ENCODE peak calls at places on chromosomes 2 and 18, in five cellular contexts. R is left ventricle myocardium inferior, U is SK-N-SH, C is cardiac muscle cell, T is tibial artery. W is an unnamed sample.
A peak's percentile ranks its signal among the peaks of the same experiment; 100 is the strongest.

GRCh38 chr2:205925373-205926337 is 160.3 kb downstream of the INO80D start:
- DNase-seq in C (peak; percentile 79), U (peak; percentile 88), T (peak; percentile 55), R (peak; percentile 78), W (peak; percentile 88)

GRCh38 chr2:182496596-182496995 is 69.8 kb upstream of the PDE1A start:
- DNase-seq in T (no peak), R (no peak), C (no peak), U (no peak), W (no peak)

GRCh38 chr2:239913632-239914417 is 111.3 kb downstream of the NDUFA10 start:
- DNase-seq in R (no peak), U (no peak), C (no peak), T (no peak), W (no peak)

GRCh38 chr2:66466435-66466834 is 31.5 kb downstream of the MEIS1 start:
- DNase-seq in R (no peak), U (no peak), T (no peak), C (no peak), W (no peak)

GRCh38 chr2:135874966-135875365 is 1.3 kb downstream of the MCM6 start:
- DNase-seq in T (no peak), R (no peak), C (no peak), U (no peak), W (no peak)

GRCh38 chr2:220891405-220891804 is 680.7 kb downstream of the EPHA4 start:
- DNase-seq in U (no peak), T (no peak), R (no peak), C (peak; percentile 35), W (peak; percentile 16)

GRCh38 chr2:109063326-109063670 is 65.7 kb upstream of the SH3RF3 start:
- DNase-seq in C (no peak), R (no peak), U (no peak), T (no peak), W (no peak)

GRCh38 chr2:121664086-121664485 is 14.8 kb upstream of the CLASP1 start:
- DNase-seq in T (no peak), R (no peak), C (no peak), U (no peak), W (no peak)

GRCh38 chr2:172094319-172095145 is 8.2 kb downstream of the DLX2 start:
- DNase-seq in R (no peak), T (no peak), U (peak; percentile 69), C (no peak), W (peak; percentile 29)

GRCh38 chr2:109510136-109511028 is 103.4 kb downstream of the SEPTIN10 start:
- DNase-seq in C (peak; percentile 81), R (peak; percentile 80), U (peak; percentile 87), T (peak; percentile 87), W (peak; percentile 80)

GRCh38 chr2:234823196-234823876 is 128.5 kb upstream of the SH3BP4 start:
- DNase-seq in U (no peak), T (peak; percentile 54), C (no peak), R (no peak), W (no peak)

GRCh38 chr2:132804045-132804444 is 134.0 kb upstream of the LYPD1 start:
- DNase-seq in T (no peak), U (no peak), C (peak; percentile 24), R (no peak), W (no peak)

GRCh38 chr2:113124984-113125855 is 2.2 kb upstream of the IL1RN start:
- DNase-seq in C (no peak), U (no peak), R (no peak), T (no peak), W (no peak)

GRCh38 chr18:50819027-50819726 is 639 bp downstream of the MRO start:
- DNase-seq in C (peak; percentile 65), R (peak; percentile 33), T (peak; percentile 21), U (peak; percentile 48), W (peak; percentile 54)

GRCh38 chr2:232292395-232293154 is 86.0 kb upstream of the ALPP start:
- DNase-seq in C (peak; percentile 70), U (peak; percentile 25), R (peak; percentile 36), T (peak; percentile 40), W (peak; percentile 38)

GRCh38 chr2:127763776-127764175 is 47.2 kb downstream of the WDR33 start:
- DNase-seq in R (no peak), T (no peak), U (no peak), C (peak; percentile 16), W (no peak)

GRCh38 chr2:239890347-239890746 is 134.8 kb downstream of the NDUFA10 start:
- DNase-seq in T (no peak), R (no peak), U (no peak), C (peak; percentile 10), W (no peak)

GRCh38 chr2:239273280-239274234 is 127.3 kb downstream of the HDAC4 start:
- DNase-seq in R (no peak), U (no peak), C (no peak), T (peak; percentile 13), W (no peak)

GRCh38 chr2:237689569-237690131 is 62.3 kb downstream of the LRRFIP1 start:
- DNase-seq in U (no peak), C (no peak), T (peak; percentile 78), R (no peak), W (no peak)

GRCh38 chr2:10933700-10934225 is 22.0 kb downstream of the KCNF1 start:
- DNase-seq in C (no peak), R (no peak), T (no peak), U (no peak), W (no peak)

GRCh38 chr18:36295214-36295613 is 2.3 kb upstream of the FHOD3 start:
- DNase-seq in U (no peak), R (no peak), C (no peak), T (no peak), W (no peak)
- H3K27me3 ChIP-seq in U (peaks cover 6% of the 10 kb centered on the region), R (peaks cover 38% of the 10 kb centered on the region), C (peaks cover 5% of the 10 kb centered on the region), T (no peaks in the 10 kb centered on the region), W (no peaks in the 10 kb centered on the region)

GRCh38 chr2:140696449-140696848 is 1434.4 kb downstream of the LRP1B start:
- DNase-seq in C (no peak), T (no peak), R (no peak), U (no peak), W (peak; percentile 33)
- TF ChIP-seq CTCF in C (no peak), T (no peak), R (no peak), U (no peak), W (peak; percentile 47)

GRCh38 chr18:5626130-5626880 is 82.5 kb upstream of the EPB41L3 start:
- DNase-seq in C (no peak), T (no peak), R (no peak), U (no peak), W (no peak)
- H3K27me3 ChIP-seq in C (no peaks in the 10 kb centered on the region), T (no peaks in the 10 kb centered on the region), R (peaks cover 72% of the 10 kb centered on the region), U (peaks cover 47% of the 10 kb centered on the region), W (peaks cover 1% of the 10 kb centered on the region)

DNA sequence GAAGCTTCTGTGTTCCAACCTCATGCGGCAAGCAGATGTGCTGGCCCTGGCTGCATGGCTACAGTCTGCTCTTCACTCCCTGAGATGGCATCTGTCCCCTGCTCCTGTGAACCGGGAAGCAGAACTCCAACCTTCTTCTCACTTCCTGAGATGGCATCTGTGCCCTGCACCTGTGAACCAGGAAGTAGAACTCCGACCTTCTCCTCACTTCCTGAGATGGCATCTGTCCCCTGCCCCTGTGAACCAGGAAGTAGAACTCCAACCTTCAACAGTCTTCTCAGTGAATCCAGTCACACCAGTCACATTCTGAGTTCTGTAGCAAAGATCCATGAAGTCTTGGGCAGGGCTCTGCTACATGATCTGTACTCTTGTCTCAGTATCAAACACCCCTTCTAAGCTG is 887.2 kb upstream of the KLHL29 start:
- DNase-seq in T (no peak), C (no peak), U (no peak), R (no peak), W (no peak)
- TF ChIP-seq CTCF in T (no peak), C (no peak), U (no peak), R (no peak), W (no peak)

DNA sequence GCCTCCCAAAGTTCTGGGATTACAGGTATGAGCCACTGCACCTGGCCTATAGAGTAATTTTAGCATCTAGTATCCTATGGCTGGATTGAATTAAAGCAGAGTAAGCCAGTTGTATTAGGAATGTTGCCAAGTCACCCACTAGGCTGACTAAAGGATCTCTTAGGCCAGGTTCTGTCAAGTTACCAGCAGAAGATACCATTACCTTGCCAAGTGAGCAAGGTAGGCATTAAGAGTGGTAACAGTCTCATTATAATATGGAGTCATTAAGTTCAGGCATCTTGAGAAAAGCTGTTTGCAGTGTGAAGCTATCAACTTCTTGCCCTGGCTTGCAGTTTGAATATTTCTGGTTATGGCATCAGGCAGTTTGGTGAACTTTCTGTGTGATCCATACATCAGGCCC is 37.0 kb upstream of the MTCL1 start:
- DNase-seq in R (no peak), U (no peak), C (no peak), T (no peak), W (no peak)
- H3K27me3 ChIP-seq in R (peaks cover 4% of the 10 kb centered on the region), U (no peaks in the 10 kb centered on the region), C (peaks cover 21% of the 10 kb centered on the region), T (no peaks in the 10 kb centered on the region), W (no peaks in the 10 kb centered on the region)

DNA sequence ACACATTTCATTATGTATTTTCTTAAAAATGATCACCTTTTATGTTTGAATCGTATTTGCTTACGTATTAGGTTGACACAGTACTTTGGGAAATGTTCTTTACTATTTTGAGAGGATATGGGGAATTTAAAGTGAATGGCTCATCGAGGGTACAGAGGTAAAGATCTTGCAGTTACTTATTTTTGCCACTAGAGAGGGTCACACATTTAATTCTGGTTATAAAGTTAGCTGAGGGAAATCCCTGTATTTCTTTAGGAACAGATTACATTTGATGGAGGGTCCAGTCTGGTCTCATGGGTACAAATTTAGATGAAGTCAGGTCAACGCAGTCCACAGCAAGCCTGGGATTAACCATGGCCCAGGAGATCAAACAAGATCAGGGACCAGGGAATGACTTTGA is 24.5 kb downstream of the DYNC2LI1 start:
- DNase-seq in T (no peak), U (no peak), C (peak; percentile 10), R (no peak), W (no peak)
- TF ChIP-seq CTCF in T (no peak), U (peak; percentile 37), C (peak; percentile 35), R (peak; percentile 13), W (peak; percentile 33)

GRCh38 chr2:86337235-86338099 is at the start of gene REEP1:
- DNase-seq in R (peak; percentile 40), C (peak; percentile 10), U (peak; percentile 87), T (no peak), W (no peak)

GRCh38 chr2:86333378-86333777 is 4.0 kb downstream of the REEP1 start:
- DNase-seq in U (no peak), C (peak; percentile 14), T (no peak), R (no peak), W (no peak)

GRCh38 chr2:86338778-86339295 is 1.4 kb upstream of the REEP1 start:
- DNase-seq in T (no peak), C (no peak), U (no peak), R (no peak), W (no peak)

GRCh38 chr2:86335865-86336321 is 1.5 kb downstream of the REEP1 start:
- DNase-seq in C (no peak), T (no peak), R (no peak), U (peak; percentile 32), W (no peak)

DNA sequence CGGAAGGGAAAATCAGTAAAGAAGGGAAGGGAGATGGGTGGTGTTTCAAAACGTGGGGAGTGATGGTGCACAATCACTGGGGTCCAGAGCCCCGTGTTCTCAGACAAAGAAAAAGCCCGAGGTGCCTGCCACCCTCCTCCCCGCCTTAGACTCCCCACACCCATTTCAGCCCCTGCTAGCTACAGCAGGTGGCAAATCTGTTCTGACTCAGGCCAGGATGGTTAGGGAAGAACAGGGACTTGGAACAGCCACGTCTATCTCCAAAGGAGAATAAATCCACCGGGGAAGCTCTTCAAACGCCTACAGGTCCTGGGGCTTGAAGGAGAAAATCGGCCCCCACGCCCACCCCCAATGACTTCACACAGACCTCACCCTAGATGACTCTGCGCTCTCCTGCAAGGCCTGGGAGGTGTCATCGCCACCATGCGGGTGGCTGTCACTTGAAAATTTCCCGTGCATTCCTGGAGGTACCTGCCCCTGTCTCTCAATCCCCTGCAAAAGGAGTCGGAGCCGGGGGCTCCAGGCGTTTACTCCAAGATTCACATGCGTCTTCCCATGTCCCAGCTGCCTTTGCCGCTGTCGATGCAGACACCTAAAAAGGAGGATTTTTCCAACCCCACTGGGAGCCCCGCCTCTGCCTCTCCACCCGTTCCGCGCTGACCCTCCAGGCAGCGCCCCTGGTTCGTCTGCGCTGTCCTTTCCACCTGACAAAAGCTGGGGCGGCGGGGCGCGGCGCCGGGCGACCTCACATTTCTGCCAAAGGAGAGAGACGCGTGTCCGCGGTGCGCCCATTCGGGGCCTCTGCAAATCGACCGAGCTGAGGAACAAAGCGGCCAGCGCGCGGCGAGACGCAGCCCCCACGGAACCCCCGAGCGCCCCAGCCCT is 834 bp downstream of the REEP1 start:
- DNase-seq in C (no peak), T (no peak), U (no peak), R (peak; percentile 21), W (no peak)
- H3K27me3 ChIP-seq in C (peaks cover 43% of the 10 kb centered on the region), T (no peaks in the 10 kb centered on the region), U (peaks cover 32% of the 10 kb centered on the region), R (peaks cover 54% of the 10 kb centered on the region), W (no peaks in the 10 kb centered on the region)

W was measured in Caco-2.